ENCODE peak calls at places on chromosomes 2 and 18, in six cellular contexts. One of them, this sample, is unnamed.

GRCh38 chr18:70072678-70073077 is 125.0 kb upstream of the CD226 start:
- DNase-seq in SW480: peak; percentile 3
- DNase-seq in colonic mucosa: no peak
- DNase-seq in AG04450: peak; percentile 11
- DNase-seq in fibroblast of lung: peak; percentile 61
- DNase-seq in CD4-positive, alpha-beta memory T cell: no peak
- DNase-seq in this sample: peak; percentile 8

GRCh38 chr2:46333912-46334311 is 36.7 kb downstream of the EPAS1 start:
- DNase-seq in CD4-positive, alpha-beta memory T cell: no peak
- DNase-seq in fibroblast of lung: no peak
- DNase-seq in SW480: no peak
- DNase-seq in AG04450: no peak
- DNase-seq in colonic mucosa: no peak
- DNase-seq in this sample: peak; percentile 33

GRCh38 chr18:67710639-67711038 is 194.1 kb upstream of the DSEL start:
- DNase-seq in SW480: no peak
- DNase-seq in colonic mucosa: no peak
- DNase-seq in CD4-positive, alpha-beta memory T cell: no peak
- DNase-seq in fibroblast of lung: no peak
- DNase-seq in AG04450: no peak
- DNase-seq in this sample: no peak

GRCh38 chr2:3335001-3335400 is 42.6 kb downstream of the EIPR1 start:
- DNase-seq in SW480: no peak
- DNase-seq in AG04450: no peak
- DNase-seq in fibroblast of lung: no peak
- DNase-seq in colonic mucosa: no peak
- DNase-seq in CD4-positive, alpha-beta memory T cell: no peak
- DNase-seq in this sample: no peak

GRCh38 chr2:85971369-85971768 is 82.6 kb upstream of the ST3GAL5 start:
- DNase-seq in colonic mucosa: no peak
- DNase-seq in AG04450: peak; percentile 6
- DNase-seq in CD4-positive, alpha-beta memory T cell: no peak
- DNase-seq in fibroblast of lung: peak; percentile 44
- DNase-seq in SW480: no peak
- DNase-seq in this sample: no peak

GRCh38 chr2:25521665-25522387 is 151.6 kb downstream of the DTNB start:
- DNase-seq in SW480: peak; percentile 67
- DNase-seq in colonic mucosa: peak; percentile 59
- DNase-seq in CD4-positive, alpha-beta memory T cell: peak; percentile 69
- DNase-seq in fibroblast of lung: peak; percentile 86
- DNase-seq in AG04450: peak; percentile 48
- DNase-seq in this sample: peak; percentile 82

GRCh38 chr2:8677646-8678592 is 3.9 kb upstream of the ID2 start:
- DNase-seq in fibroblast of lung: peak; percentile 58
- DNase-seq in colonic mucosa: peak; percentile 73
- DNase-seq in CD4-positive, alpha-beta memory T cell: peak; percentile 35
- DNase-seq in AG04450: no peak
- DNase-seq in SW480: peak; percentile 67
- DNase-seq in this sample: no peak

GRCh38 chr18:62625019-62625418 is 90.3 kb upstream of the PHLPP1 start:
- DNase-seq in SW480: no peak
- DNase-seq in colonic mucosa: no peak
- DNase-seq in AG04450: no peak
- DNase-seq in fibroblast of lung: no peak
- DNase-seq in CD4-positive, alpha-beta memory T cell: no peak
- DNase-seq in this sample: no peak

GRCh38 chr18:10088734-10089133 is 174.9 kb downstream of the VAPA start:
- DNase-seq in SW480: no peak
- DNase-seq in colonic mucosa: no peak
- DNase-seq in AG04450: no peak
- DNase-seq in CD4-positive, alpha-beta memory T cell: no peak
- DNase-seq in fibroblast of lung: no peak
- DNase-seq in this sample: no peak

GRCh38 chr2:8252997-8253694 is 428.7 kb upstream of the ID2 start:
- DNase-seq in SW480: peak; percentile 13
- DNase-seq in colonic mucosa: no peak
- DNase-seq in fibroblast of lung: no peak
- DNase-seq in CD4-positive, alpha-beta memory T cell: no peak
- DNase-seq in AG04450: no peak
- DNase-seq in this sample: no peak

GRCh38 chr18:34339155-34339554 is 114.4 kb upstream of the NOL4 start:
- DNase-seq in SW480: no peak
- DNase-seq in AG04450: no peak
- DNase-seq in CD4-positive, alpha-beta memory T cell: no peak
- DNase-seq in fibroblast of lung: no peak
- DNase-seq in colonic mucosa: no peak
- DNase-seq in this sample: no peak

GRCh38 chr2:142980246-142981068 is 103.0 kb downstream of the KYNU start:
- DNase-seq in colonic mucosa: no peak
- DNase-seq in AG04450: no peak
- DNase-seq in fibroblast of lung: peak; percentile 75
- DNase-seq in SW480: peak; percentile 26
- DNase-seq in CD4-positive, alpha-beta memory T cell: no peak
- DNase-seq in this sample: no peak

GRCh38 chr2:15745329-15745728 is 153.7 kb downstream of the DDX1 start:
- DNase-seq in CD4-positive, alpha-beta memory T cell: no peak
- DNase-seq in SW480: no peak
- DNase-seq in colonic mucosa: no peak
- DNase-seq in AG04450: no peak
- DNase-seq in fibroblast of lung: no peak
- DNase-seq in this sample: no peak

GRCh38 chr18:60684843-60685513 is 312.4 kb upstream of the MC4R start:
- DNase-seq in AG04450: no peak
- DNase-seq in fibroblast of lung: peak; percentile 59
- DNase-seq in colonic mucosa: no peak
- DNase-seq in SW480: peak; percentile 31
- DNase-seq in CD4-positive, alpha-beta memory T cell: no peak
- DNase-seq in this sample: no peak

GRCh38 chr18:55768255-55768654 is 180.3 kb upstream of the TCF4 start:
- DNase-seq in colonic mucosa: no peak
- DNase-seq in fibroblast of lung: no peak
- DNase-seq in SW480: no peak
- DNase-seq in AG04450: no peak
- DNase-seq in CD4-positive, alpha-beta memory T cell: no peak
- DNase-seq in this sample: peak; percentile 23

GRCh38 chr2:161988589-161988988 is 85.4 kb downstream of the DPP4 start:
- DNase-seq in SW480: no peak
- DNase-seq in fibroblast of lung: no peak
- DNase-seq in CD4-positive, alpha-beta memory T cell: no peak
- DNase-seq in colonic mucosa: no peak
- DNase-seq in AG04450: no peak
- DNase-seq in this sample: no peak

GRCh38 chr2:48194641-48195040 is 288.3 kb upstream of the FBXO11 start:
- DNase-seq in AG04450: no peak
- DNase-seq in CD4-positive, alpha-beta memory T cell: no peak
- DNase-seq in SW480: no peak
- DNase-seq in colonic mucosa: no peak
- DNase-seq in fibroblast of lung: no peak
- DNase-seq in this sample: no peak

GRCh38 chr2:196639180-196640030 is at the start of gene CCDC150:
- DNase-seq in fibroblast of lung: peak; percentile 92
- DNase-seq in AG04450: peak; percentile 76
- DNase-seq in CD4-positive, alpha-beta memory T cell: peak; percentile 93
- DNase-seq in colonic mucosa: peak; percentile 95
- DNase-seq in SW480: peak; percentile 90
- DNase-seq in this sample: peak; percentile 78

GRCh38 chr18:47595816-47596501 is 334.5 kb downstream of the SMAD2 start:
- DNase-seq in SW480: peak; percentile 0
- DNase-seq in colonic mucosa: peak; percentile 61
- DNase-seq in fibroblast of lung: no peak
- DNase-seq in AG04450: no peak
- DNase-seq in CD4-positive, alpha-beta memory T cell: no peak
- DNase-seq in this sample: no peak

GRCh38 chr2:78718483-78718882 is 307.0 kb upstream of the REG3G start:
- DNase-seq in fibroblast of lung: no peak
- DNase-seq in colonic mucosa: no peak
- DNase-seq in CD4-positive, alpha-beta memory T cell: no peak
- DNase-seq in AG04450: no peak
- DNase-seq in SW480: no peak
- DNase-seq in this sample: peak; percentile 33

GRCh38 chr2:189441709-189442074 is 418 bp downstream of the WDR75 start:
- DNase-seq in SW480: no peak
- DNase-seq in AG04450: no peak
- DNase-seq in fibroblast of lung: no peak
- DNase-seq in CD4-positive, alpha-beta memory T cell: no peak
- DNase-seq in colonic mucosa: no peak
- DNase-seq in this sample: no peak

GRCh38 chr2:55156326-55156725 is 75.8 kb downstream of the CLHC1 start:
- DNase-seq in AG04450: no peak
- DNase-seq in fibroblast of lung: peak; percentile 35
- DNase-seq in SW480: no peak
- DNase-seq in colonic mucosa: no peak
- DNase-seq in CD4-positive, alpha-beta memory T cell: no peak
- DNase-seq in this sample: no peak

GRCh38 chr2:163191372-163191771 is 352.8 kb upstream of the KCNH7 start:
- DNase-seq in fibroblast of lung: peak; percentile 64
- DNase-seq in colonic mucosa: no peak
- DNase-seq in SW480: peak; percentile 16
- DNase-seq in CD4-positive, alpha-beta memory T cell: no peak
- DNase-seq in AG04450: no peak
- DNase-seq in this sample: peak; percentile 33

GRCh38 chr18:76519156-76519549 is 24.1 kb upstream of the ZNF516 start:
- DNase-seq in SW480: no peak
- DNase-seq in colonic mucosa: no peak
- DNase-seq in AG04450: no peak
- DNase-seq in CD4-positive, alpha-beta memory T cell: no peak
- DNase-seq in fibroblast of lung: peak; percentile 56
- DNase-seq in this sample: no peak

GRCh38 chr2:212777020-212777491 is 238.5 kb upstream of the ERBB4 start:
- DNase-seq in AG04450: no peak
- DNase-seq in colonic mucosa: no peak
- DNase-seq in SW480: peak; percentile 26
- DNase-seq in CD4-positive, alpha-beta memory T cell: peak; percentile 6
- DNase-seq in fibroblast of lung: peak; percentile 53
- DNase-seq in this sample: peak; percentile 31

GRCh38 chr18:6961331-6961730 is 156.3 kb downstream of the LAMA1 start:
- DNase-seq in colonic mucosa: no peak
- DNase-seq in fibroblast of lung: no peak
- DNase-seq in AG04450: no peak
- DNase-seq in SW480: no peak
- DNase-seq in CD4-positive, alpha-beta memory T cell: no peak
- DNase-seq in this sample: no peak

GRCh38 chr2:232076736-232077135 is 115.2 kb downstream of the DIS3L2 start:
- DNase-seq in CD4-positive, alpha-beta memory T cell: no peak
- DNase-seq in AG04450: no peak
- DNase-seq in colonic mucosa: no peak
- DNase-seq in fibroblast of lung: peak; percentile 56
- DNase-seq in SW480: no peak
- DNase-seq in this sample: no peak

GRCh38 chr18:30094556-30094955 is 948.0 kb downstream of the DSC3 start:
- DNase-seq in colonic mucosa: no peak
- DNase-seq in CD4-positive, alpha-beta memory T cell: no peak
- DNase-seq in fibroblast of lung: peak; percentile 32
- DNase-seq in SW480: no peak
- DNase-seq in AG04450: no peak
- DNase-seq in this sample: peak; percentile 60

GRCh38 chr18:62450546-62451395 is 72.1 kb upstream of the ZCCHC2 start:
- DNase-seq in CD4-positive, alpha-beta memory T cell: no peak
- DNase-seq in SW480: peak; percentile 80
- DNase-seq in colonic mucosa: no peak
- DNase-seq in AG04450: no peak
- DNase-seq in fibroblast of lung: peak; percentile 78
- DNase-seq in this sample: peak; percentile 68

GRCh38 chr2:241550616-241551580 is 7.6 kb upstream of the BOK start:
- DNase-seq in SW480: no peak
- DNase-seq in colonic mucosa: no peak
- DNase-seq in AG04450: no peak
- DNase-seq in CD4-positive, alpha-beta memory T cell: no peak
- DNase-seq in fibroblast of lung: no peak
- DNase-seq in this sample: no peak

GRCh38 chr2:69524799-69525198 is 87.6 kb upstream of the NFU1 start:
- DNase-seq in SW480: no peak
- DNase-seq in CD4-positive, alpha-beta memory T cell: no peak
- DNase-seq in fibroblast of lung: no peak
- DNase-seq in AG04450: no peak
- DNase-seq in colonic mucosa: no peak
- DNase-seq in this sample: no peak

GRCh38 chr18:59501876-59502221 is 142.8 kb upstream of the LMAN1 start:
- DNase-seq in CD4-positive, alpha-beta memory T cell: no peak
- DNase-seq in fibroblast of lung: no peak
- DNase-seq in colonic mucosa: no peak
- DNase-seq in SW480: no peak
- DNase-seq in AG04450: no peak
- DNase-seq in this sample: no peak

GRCh38 chr2:33318456-33318855 is 158.0 kb upstream of the RASGRP3 start:
- DNase-seq in colonic mucosa: no peak
- DNase-seq in AG04450: no peak
- DNase-seq in SW480: no peak
- DNase-seq in CD4-positive, alpha-beta memory T cell: no peak
- DNase-seq in fibroblast of lung: no peak
- DNase-seq in this sample: no peak

GRCh38 chr18:54888933-54889332 is 60.7 kb downstream of the RAB27B start:
- DNase-seq in fibroblast of lung: peak; percentile 57
- DNase-seq in AG04450: peak; percentile 27
- DNase-seq in colonic mucosa: no peak
- DNase-seq in SW480: no peak
- DNase-seq in CD4-positive, alpha-beta memory T cell: no peak
- DNase-seq in this sample: no peak